ENCODE peak calls at places on chromosomes 6 and 20, in ten cellular contexts. One of them, this sample, is unnamed.

GRCh38 chr6:146295695-146296094 is 247.9 kb upstream of the RAB32 start:
- DNase-seq in lung: no peak
- DNase-seq in NB4: no peak
- DNase-seq in breast epithelium: no peak
- DNase-seq in AG10803: no peak
- DNase-seq in HL-60: no peak
- DNase-seq in adrenal gland: no peak
- DNase-seq in mammary epithelial cell: no peak
- DNase-seq in psoas muscle: no peak
- DNase-seq in lower leg skin: no peak
- DNase-seq in this sample: no peak

GRCh38 chr20:507006-507758 is 36.4 kb downstream of the CSNK2A1 start:
- DNase-seq in adrenal gland: no peak
- DNase-seq in psoas muscle: no peak
- DNase-seq in HL-60: no peak
- DNase-seq in mammary epithelial cell: no peak
- DNase-seq in AG10803: no peak
- DNase-seq in lower leg skin: no peak
- DNase-seq in breast epithelium: no peak
- DNase-seq in lung: no peak
- DNase-seq in NB4: no peak
- DNase-seq in this sample: no peak

GRCh38 chr20:49823152-49823847 is 10.7 kb downstream of the SLC9A8 start:
- DNase-seq in NB4: no peak
- DNase-seq in breast epithelium: no peak
- DNase-seq in lung: no peak
- DNase-seq in AG10803: no peak
- DNase-seq in lower leg skin: no peak
- DNase-seq in HL-60: no peak
- DNase-seq in adrenal gland: no peak
- DNase-seq in mammary epithelial cell: no peak
- DNase-seq in psoas muscle: no peak
- DNase-seq in this sample: no peak

GRCh38 chr6:168080397-168081077 is 1.5 kb upstream of the FRMD1 start:
- DNase-seq in breast epithelium: no peak
- DNase-seq in lower leg skin: no peak
- DNase-seq in lung: no peak
- DNase-seq in mammary epithelial cell: no peak
- DNase-seq in psoas muscle: no peak
- DNase-seq in NB4: no peak
- DNase-seq in HL-60: no peak
- DNase-seq in adrenal gland: no peak
- DNase-seq in AG10803: no peak
- DNase-seq in this sample: no peak

GRCh38 chr20:5863040-5863811 is 87.1 kb downstream of the TRMT6 start:
- DNase-seq in HL-60: peak; percentile 66
- DNase-seq in NB4: peak; percentile 83
- DNase-seq in lung: no peak
- DNase-seq in lower leg skin: no peak
- DNase-seq in adrenal gland: peak; percentile 86
- DNase-seq in breast epithelium: no peak
- DNase-seq in AG10803: peak; percentile 64
- DNase-seq in mammary epithelial cell: peak; percentile 71
- DNase-seq in psoas muscle: peak; percentile 67
- DNase-seq in this sample: no peak

GRCh38 chr6:153084393-153084792 is 46.7 kb downstream of the RGS17 start:
- DNase-seq in lower leg skin: no peak
- DNase-seq in psoas muscle: no peak
- DNase-seq in HL-60: no peak
- DNase-seq in lung: no peak
- DNase-seq in NB4: no peak
- DNase-seq in adrenal gland: no peak
- DNase-seq in mammary epithelial cell: peak; percentile 16
- DNase-seq in breast epithelium: no peak
- DNase-seq in AG10803: peak; percentile 50
- DNase-seq in this sample: no peak

GRCh38 chr6:46325561-46326525 is 155.1 kb upstream of the ENPP5 start:
- DNase-seq in AG10803: peak; percentile 75
- DNase-seq in mammary epithelial cell: no peak
- DNase-seq in breast epithelium: no peak
- DNase-seq in lower leg skin: no peak
- DNase-seq in adrenal gland: peak; percentile 71
- DNase-seq in NB4: peak; percentile 6
- DNase-seq in lung: no peak
- DNase-seq in HL-60: no peak
- DNase-seq in psoas muscle: peak; percentile 45
- DNase-seq in this sample: no peak

GRCh38 chr6:47247227-47247797 is 62.4 kb downstream of the TNFRSF21 start:
- DNase-seq in breast epithelium: no peak
- DNase-seq in NB4: peak; percentile 75
- DNase-seq in psoas muscle: no peak
- DNase-seq in mammary epithelial cell: no peak
- DNase-seq in adrenal gland: peak; percentile 64
- DNase-seq in lung: no peak
- DNase-seq in HL-60: peak; percentile 32
- DNase-seq in AG10803: peak; percentile 21
- DNase-seq in lower leg skin: no peak
- DNase-seq in this sample: no peak

GRCh38 chr6:162289972-162290371 is 437.6 kb downstream of the PRKN start:
- DNase-seq in mammary epithelial cell: no peak
- DNase-seq in adrenal gland: no peak
- DNase-seq in breast epithelium: no peak
- DNase-seq in NB4: no peak
- DNase-seq in lung: no peak
- DNase-seq in lower leg skin: no peak
- DNase-seq in HL-60: no peak
- DNase-seq in psoas muscle: no peak
- DNase-seq in AG10803: no peak
- DNase-seq in this sample: no peak

GRCh38 chr6:157533397-157533814 is 152.4 kb downstream of the ZDHHC14 start:
- DNase-seq in AG10803: no peak
- DNase-seq in lower leg skin: no peak
- DNase-seq in NB4: peak; percentile 31
- DNase-seq in psoas muscle: no peak
- DNase-seq in adrenal gland: no peak
- DNase-seq in mammary epithelial cell: no peak
- DNase-seq in HL-60: no peak
- DNase-seq in breast epithelium: no peak
- DNase-seq in lung: no peak
- DNase-seq in this sample: no peak

GRCh38 chr20:62001178-62001715 is 64.4 kb downstream of the TAF4 start:
- DNase-seq in breast epithelium: no peak
- DNase-seq in lower leg skin: no peak
- DNase-seq in mammary epithelial cell: no peak
- DNase-seq in AG10803: no peak
- DNase-seq in lung: no peak
- DNase-seq in HL-60: no peak
- DNase-seq in psoas muscle: no peak
- DNase-seq in NB4: no peak
- DNase-seq in adrenal gland: no peak
- DNase-seq in this sample: no peak

GRCh38 chr20:44231193-44231592 is 15.9 kb upstream of the GDAP1L1 start:
- DNase-seq in psoas muscle: no peak
- DNase-seq in lung: no peak
- DNase-seq in adrenal gland: no peak
- DNase-seq in breast epithelium: no peak
- DNase-seq in HL-60: no peak
- DNase-seq in lower leg skin: no peak
- DNase-seq in NB4: no peak
- DNase-seq in mammary epithelial cell: no peak
- DNase-seq in AG10803: no peak
- DNase-seq in this sample: no peak

GRCh38 chr6:169186496-169187169 is 67.0 kb downstream of the THBS2 start:
- DNase-seq in NB4: no peak
- DNase-seq in breast epithelium: no peak
- DNase-seq in AG10803: no peak
- DNase-seq in mammary epithelial cell: no peak
- DNase-seq in psoas muscle: no peak
- DNase-seq in adrenal gland: peak; percentile 20
- DNase-seq in lower leg skin: no peak
- DNase-seq in lung: no peak
- DNase-seq in HL-60: no peak
- DNase-seq in this sample: no peak

GRCh38 chr6:89888138-89888514 is 6.1 kb upstream of the GJA10 start:
- DNase-seq in HL-60: no peak
- DNase-seq in lung: no peak
- DNase-seq in NB4: no peak
- DNase-seq in adrenal gland: no peak
- DNase-seq in psoas muscle: no peak
- DNase-seq in AG10803: no peak
- DNase-seq in mammary epithelial cell: no peak
- DNase-seq in lower leg skin: no peak
- DNase-seq in breast epithelium: no peak
- DNase-seq in this sample: no peak

GRCh38 chr6:34234667-34235604 is 1.7 kb upstream of the HMGA1 start:
- DNase-seq in breast epithelium: no peak
- DNase-seq in AG10803: no peak
- DNase-seq in NB4: peak; percentile 7
- DNase-seq in HL-60: no peak
- DNase-seq in lower leg skin: no peak
- DNase-seq in adrenal gland: no peak
- DNase-seq in psoas muscle: peak; percentile 64
- DNase-seq in mammary epithelial cell: no peak
- DNase-seq in lung: peak; percentile 60
- DNase-seq in this sample: peak; percentile 62

GRCh38 chr6:14313220-14313619 is 195.6 kb downstream of the CD83 start:
- DNase-seq in lung: no peak
- DNase-seq in lower leg skin: no peak
- DNase-seq in HL-60: no peak
- DNase-seq in mammary epithelial cell: peak; percentile 9
- DNase-seq in psoas muscle: no peak
- DNase-seq in AG10803: no peak
- DNase-seq in adrenal gland: no peak
- DNase-seq in NB4: no peak
- DNase-seq in breast epithelium: no peak
- DNase-seq in this sample: no peak

GRCh38 chr20:11155156-11155805 is 481.5 kb upstream of the JAG1 start:
- DNase-seq in breast epithelium: no peak
- DNase-seq in AG10803: peak; percentile 60
- DNase-seq in lower leg skin: no peak
- DNase-seq in HL-60: no peak
- DNase-seq in mammary epithelial cell: no peak
- DNase-seq in NB4: no peak
- DNase-seq in adrenal gland: no peak
- DNase-seq in psoas muscle: no peak
- DNase-seq in lung: no peak
- DNase-seq in this sample: no peak

GRCh38 chr20:38982291-38982690 is 20.1 kb downstream of the DHX35 start:
- DNase-seq in lower leg skin: no peak
- DNase-seq in psoas muscle: no peak
- DNase-seq in HL-60: no peak
- DNase-seq in adrenal gland: no peak
- DNase-seq in breast epithelium: no peak
- DNase-seq in AG10803: no peak
- DNase-seq in lung: no peak
- DNase-seq in mammary epithelial cell: peak; percentile 52
- DNase-seq in NB4: no peak
- DNase-seq in this sample: no peak
- TF ChIP-seq CTCF in lower leg skin: no peak
- TF ChIP-seq CTCF in psoas muscle: no peak
- TF ChIP-seq CTCF in HL-60: no peak
- TF ChIP-seq CTCF in adrenal gland: no peak
- TF ChIP-seq CTCF in breast epithelium: no peak
- TF ChIP-seq CTCF in AG10803: no peak
- TF ChIP-seq CTCF in lung: no peak
- TF ChIP-seq CTCF in mammary epithelial cell: no peak
- TF ChIP-seq CTCF in NB4: no peak
- TF ChIP-seq CTCF in this sample: no peak

DNA sequence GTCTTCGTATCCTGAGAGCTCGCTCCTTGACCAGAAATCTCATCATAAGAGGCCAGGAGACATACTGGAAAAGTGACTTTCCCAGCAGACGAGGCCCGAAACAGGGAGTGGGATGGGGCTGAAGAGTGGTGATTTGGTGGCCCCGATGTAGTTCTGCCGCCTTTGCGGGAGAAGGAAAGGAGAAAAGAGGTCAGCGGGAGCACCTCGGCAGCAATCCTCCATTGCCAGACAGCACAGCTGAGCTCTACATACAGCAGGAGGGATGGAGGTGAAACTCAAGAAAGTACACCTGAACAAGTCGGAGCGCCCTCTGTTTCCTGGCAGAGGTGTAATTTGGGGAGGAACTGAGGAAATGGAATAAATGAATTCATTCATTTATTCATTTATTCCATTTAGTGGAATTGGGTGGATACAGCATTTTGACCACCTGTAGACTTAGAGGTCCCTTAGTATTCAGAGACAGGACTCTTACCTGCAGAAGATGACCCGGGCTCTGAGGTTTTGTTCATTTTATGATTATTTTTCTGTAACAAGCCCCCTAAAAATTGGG is 9.2 kb downstream of the TRIM31 start:
- DNase-seq in lung: no peak
- DNase-seq in lower leg skin: no peak
- DNase-seq in adrenal gland: no peak
- DNase-seq in mammary epithelial cell: no peak
- DNase-seq in HL-60: no peak
- DNase-seq in AG10803: no peak
- DNase-seq in NB4: no peak
- DNase-seq in psoas muscle: no peak
- DNase-seq in breast epithelium: no peak
- DNase-seq in this sample: no peak
- H3K4me3 ChIP-seq in lung: no peak overlapping the region
- H3K4me3 ChIP-seq in lower leg skin: peak overlapping the region; percentile 16
- H3K4me3 ChIP-seq in adrenal gland: peak overlapping the region; percentile 31
- H3K4me3 ChIP-seq in mammary epithelial cell: peak overlapping the region; percentile 43
- H3K4me3 ChIP-seq in HL-60: peak overlapping the region; percentile 35
- H3K4me3 ChIP-seq in AG10803: peak overlapping the region; percentile 53
- H3K4me3 ChIP-seq in NB4: no peak overlapping the region
- H3K4me3 ChIP-seq in psoas muscle: peak overlapping the region; percentile 61
- H3K4me3 ChIP-seq in breast epithelium: peak overlapping the region; percentile 31
- H3K4me3 ChIP-seq in this sample: peak overlapping the region; percentile 21

GRCh38 chr20:33646191-33646590 is 15.9 kb upstream of the C20orf144 start:
- DNase-seq in lower leg skin: no peak
- DNase-seq in lung: no peak
- DNase-seq in NB4: no peak
- DNase-seq in HL-60: no peak
- DNase-seq in adrenal gland: peak; percentile 36
- DNase-seq in psoas muscle: no peak
- DNase-seq in AG10803: no peak
- DNase-seq in breast epithelium: no peak
- DNase-seq in mammary epithelial cell: no peak
- DNase-seq in this sample: no peak
- TF ChIP-seq CTCF in lower leg skin: no peak
- TF ChIP-seq CTCF in lung: no peak
- TF ChIP-seq CTCF in NB4: no peak
- TF ChIP-seq CTCF in HL-60: no peak
- TF ChIP-seq CTCF in adrenal gland: no peak
- TF ChIP-seq CTCF in psoas muscle: no peak
- TF ChIP-seq CTCF in AG10803: no peak
- TF ChIP-seq CTCF in breast epithelium: no peak
- TF ChIP-seq CTCF in mammary epithelial cell: no peak
- TF ChIP-seq CTCF in this sample: no peak

DNA sequence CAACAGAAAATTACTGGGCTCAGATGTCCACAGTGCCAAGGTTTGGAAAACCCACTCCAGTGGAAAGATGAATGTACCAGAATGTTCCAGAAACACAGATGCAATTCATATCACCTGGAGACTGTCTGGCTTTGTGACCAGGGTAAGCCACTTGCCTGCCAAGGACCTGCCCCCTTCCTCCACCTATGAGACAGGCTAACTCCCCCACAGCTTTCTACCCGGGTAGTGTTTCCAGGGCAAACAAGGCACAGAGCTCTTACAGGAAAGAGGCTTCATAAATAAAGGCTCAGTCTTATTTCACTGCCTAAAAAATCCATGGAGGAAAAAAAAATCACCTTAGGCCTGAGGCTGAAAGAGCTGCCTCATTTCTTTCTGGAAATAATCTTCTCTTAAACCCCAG is 198.9 kb upstream of the PMEPA1 start:
- DNase-seq in breast epithelium: peak; percentile 26
- DNase-seq in lower leg skin: no peak
- DNase-seq in psoas muscle: no peak
- DNase-seq in AG10803: no peak
- DNase-seq in HL-60: no peak
- DNase-seq in mammary epithelial cell: no peak
- DNase-seq in lung: no peak
- DNase-seq in NB4: no peak
- DNase-seq in adrenal gland: no peak
- DNase-seq in this sample: no peak
- H3K4me3 ChIP-seq in breast epithelium: no peak overlapping the region
- H3K4me3 ChIP-seq in lower leg skin: no peak overlapping the region
- H3K4me3 ChIP-seq in psoas muscle: no peak overlapping the region
- H3K4me3 ChIP-seq in AG10803: no peak overlapping the region
- H3K4me3 ChIP-seq in HL-60: no peak overlapping the region
- H3K4me3 ChIP-seq in mammary epithelial cell: no peak overlapping the region
- H3K4me3 ChIP-seq in lung: no peak overlapping the region
- H3K4me3 ChIP-seq in NB4: no peak overlapping the region
- H3K4me3 ChIP-seq in adrenal gland: no peak overlapping the region
- H3K4me3 ChIP-seq in this sample: no peak overlapping the region

This sample was measured in transverse colon.